ENCODE peak calls at places on chromosomes 6 and 20, in ten cellular contexts. W, Z, J, L, X, H, E, P, O and Y are unnamed samples.

GRCh38 chr6:42251911-42252637 is 34.4 kb upstream of the MRPS10 start:
- DNase-seq in W (peak; percentile 71), Z (peak; percentile 81), J (no peak), L (peak; percentile 38), X (peak; percentile 73), H (no peak), E (peak; percentile 9), P (no peak), O (no peak), Y (peak; percentile 17)

GRCh38 chr20:50427740-50428462 is 82.3 kb upstream of the PTPN1 start:
- DNase-seq in W (peak; percentile 85), Z (peak; percentile 72), J (no peak), L (no peak), X (no peak), H (no peak), E (no peak), P (no peak), O (no peak), Y (peak; percentile 82)

GRCh38 chr6:134657751-134658522 is 292.0 kb downstream of the ALDH8A1 start:
- DNase-seq in W (no peak), Z (no peak), J (no peak), L (peak; percentile 65), X (no peak), H (no peak), E (no peak), P (no peak), O (no peak), Y (no peak)

GRCh38 chr6:38957426-38957825 is 91.2 kb upstream of the GLP1R start:
- DNase-seq in W (no peak), Z (no peak), J (no peak), L (no peak), X (no peak), H (no peak), E (no peak), P (no peak), O (no peak), Y (peak; percentile 45)

GRCh38 chr6:32854376-32855178 is 585 bp downstream of the PSMB9 start:
- DNase-seq in W (peak; percentile 81), Z (peak; percentile 37), J (no peak), L (no peak), X (peak; percentile 43), H (no peak), E (no peak), P (no peak), O (no peak), Y (peak; percentile 28)

GRCh38 chr20:17594443-17594842 is 24.6 kb downstream of the DSTN start:
- DNase-seq in W (no peak), Z (peak; percentile 50), J (no peak), L (peak; percentile 88), X (peak; percentile 37), H (no peak), E (peak; percentile 70), P (peak; percentile 20), O (no peak), Y (no peak)

GRCh38 chr6:82251942-82252341 is 4.4 kb upstream of the IBTK start:
- DNase-seq in W (no peak), Z (peak; percentile 62), J (no peak), L (no peak), X (peak; percentile 19), H (no peak), E (peak; percentile 39), P (no peak), O (peak; percentile 37), Y (peak; percentile 40)

GRCh38 chr6:404685-405423 is 13.3 kb downstream of the IRF4 start:
- DNase-seq in W (no peak), Z (no peak), J (no peak), L (no peak), X (no peak), H (no peak), E (no peak), P (no peak), O (no peak), Y (no peak)

GRCh38 chr6:154613137-154613676 is 102.7 kb upstream of the CNKSR3 start:
- DNase-seq in W (no peak), Z (peak; percentile 77), J (no peak), L (peak; percentile 86), X (peak; percentile 2), H (no peak), E (peak; percentile 69), P (no peak), O (no peak), Y (peak; percentile 59)

GRCh38 chr20:51457281-51457932 is 85.1 kb downstream of the NFATC2 start:
- DNase-seq in W (peak; percentile 90), Z (peak; percentile 88), J (no peak), L (peak; percentile 70), X (peak; percentile 39), H (no peak), E (peak; percentile 73), P (no peak), O (peak; percentile 24), Y (peak; percentile 77)

GRCh38 chr20:44615169-44615791 is 32.9 kb downstream of the PKIG start:
- DNase-seq in W (no peak), Z (peak; percentile 69), J (no peak), L (no peak), X (no peak), H (no peak), E (no peak), P (no peak), O (no peak), Y (no peak)

GRCh38 chr20:57986776-57987175 is 241.7 kb downstream of the ANKRD60 start:
- DNase-seq in W (no peak), Z (no peak), J (no peak), L (no peak), X (no peak), H (peak; percentile 60), E (no peak), P (no peak), O (no peak), Y (no peak)

GRCh38 chr20:10672579-10673127 is 1.1 kb downstream of the JAG1 start:
- DNase-seq in W (peak; percentile 86), Z (peak; percentile 66), J (peak; percentile 94), L (peak; percentile 51), X (no peak), H (peak; percentile 68), E (no peak), P (peak; percentile 39), O (no peak), Y (peak; percentile 69)

GRCh38 chr20:7113577-7114466 is 346.3 kb downstream of the BMP2 start:
- DNase-seq in W (no peak), Z (peak; percentile 15), J (no peak), L (no peak), X (peak; percentile 57), H (peak; percentile 70), E (peak; percentile 20), P (peak; percentile 60), O (no peak), Y (peak; percentile 70)
- TF ChIP-seq CTCF in W (no peak), Z (peak; percentile 29), J (no peak), L (no peak), X (peak; percentile 35), H (peak; percentile 28), E (peak; percentile 69), P (peak; percentile 15), O (no peak), Y (peak; percentile 67)

DNA sequence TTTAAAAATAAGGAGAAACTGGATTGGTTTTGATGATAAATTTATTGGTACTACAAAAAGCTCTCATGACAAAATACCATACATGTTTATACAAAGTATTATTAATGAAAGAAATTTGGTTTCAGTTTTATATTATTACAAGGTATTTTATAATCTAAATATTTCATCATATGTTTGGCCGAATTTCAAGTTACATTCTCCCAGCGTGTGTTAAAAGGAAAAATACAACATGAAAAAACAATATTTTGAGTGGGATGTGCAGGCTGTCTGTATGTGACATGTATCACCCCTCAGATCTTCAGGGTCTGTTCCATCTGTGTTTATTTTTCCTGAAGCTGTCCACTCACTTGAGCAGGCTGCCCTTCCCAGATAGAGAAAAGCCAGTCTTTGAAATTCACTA is 568.4 kb downstream of the NKAIN2 start:
- DNase-seq in W (no peak), Z (peak; percentile 3), J (no peak), L (no peak), X (no peak), H (no peak), E (no peak), P (no peak), O (no peak), Y (peak; percentile 36)
- TF ChIP-seq CTCF in W (no peak), Z (no peak), J (no peak), L (no peak), X (no peak), H (no peak), E (no peak), P (no peak), O (no peak), Y (no peak)

GRCh38 chr20:63957004-63957689 is 931 bp upstream of the UCKL1 start:
- DNase-seq in W (peak; percentile 85), Z (peak; percentile 60), J (no peak), L (peak; percentile 71), X (peak; percentile 77), H (peak; percentile 71), E (no peak), P (peak; percentile 53), O (peak; percentile 73), Y (peak; percentile 77)
- TF ChIP-seq CTCF in W (no peak), Z (no peak), J (no peak), L (no peak), X (no peak), H (no peak), E (peak; percentile 26), P (no peak), O (peak; percentile 12), Y (peak; percentile 11)

GRCh38 chr6:138004423-138005287 is 102.6 kb downstream of the PERP start:
- DNase-seq in W (no peak), Z (peak; percentile 52), J (no peak), L (peak; percentile 57), X (peak; percentile 13), H (no peak), E (peak; percentile 23), P (peak; percentile 30), O (peak; percentile 32), Y (peak; percentile 58)

GRCh38 chr6:138008791-138009190 is 98.4 kb downstream of the PERP start:
- DNase-seq in W (no peak), Z (no peak), J (no peak), L (no peak), X (no peak), H (no peak), E (no peak), P (no peak), O (no peak), Y (no peak)

GRCh38 chr6:138011413-138011812 is 95.8 kb downstream of the PERP start:
- DNase-seq in W (no peak), Z (peak; percentile 31), J (peak; percentile 19), L (no peak), X (no peak), H (no peak), E (no peak), P (no peak), O (no peak), Y (no peak)

GRCh38 chr6:138005846-138006245 is 101.4 kb downstream of the PERP start:
- DNase-seq in W (no peak), Z (no peak), J (no peak), L (no peak), X (no peak), H (no peak), E (no peak), P (no peak), O (no peak), Y (no peak)

DNA sequence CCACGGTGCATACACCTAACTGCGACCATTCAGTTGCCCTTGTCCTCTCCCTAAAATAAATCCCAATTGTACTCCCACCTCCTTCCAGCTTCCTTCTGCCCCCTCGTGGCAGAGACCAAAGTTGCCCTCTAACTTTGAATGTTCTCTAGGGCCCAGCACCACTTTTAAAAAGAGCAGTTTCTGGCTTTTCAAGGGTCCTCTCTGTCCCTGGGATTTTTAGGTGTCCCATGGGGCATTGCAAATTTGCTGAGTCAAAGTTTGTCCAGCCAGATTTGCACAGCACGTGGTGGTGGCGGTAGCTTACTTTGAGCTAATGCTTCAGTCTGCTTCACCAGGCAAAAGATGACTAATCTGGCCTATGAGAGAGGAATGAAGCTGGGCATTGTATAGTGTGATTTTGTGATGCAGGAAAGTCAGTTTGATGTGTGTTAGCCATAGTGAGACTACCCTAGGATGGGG is 100.2 kb downstream of the PERP start:
- DNase-seq in W (no peak), Z (peak; percentile 48), J (no peak), L (peak; percentile 45), X (peak; percentile 33), H (peak; percentile 51), E (peak; percentile 17), P (peak; percentile 59), O (peak; percentile 45), Y (peak; percentile 69)
- TF ChIP-seq CTCF in W (no peak), Z (peak; percentile 76), J (peak; percentile 45), L (peak; percentile 92), X (peak; percentile 57), H (peak; percentile 61), E (peak; percentile 87), P (peak; percentile 68), O (peak; percentile 84), Y (peak; percentile 49)